ENCODE peak calls at places on chromosomes 13 and 19, in seven cellular contexts. S, A, H, W, B, U and T are unnamed samples.
A peak's percentile ranks its signal among the peaks of the same experiment; 100 is the strongest.

GRCh38 chr13:84098273-84098672 is 216.0 kb upstream of the SLITRK1 start:
- DNase-seq in S (no peak), A (no peak), H (no peak), W (no peak), B (no peak), U (no peak), T (no peak)

GRCh38 chr13:113001251-113002140 is 32.5 kb downstream of the MCF2L start:
- DNase-seq in S (no peak), A (no peak), H (peak; percentile 68), W (peak; percentile 56), B (peak; percentile 74), U (no peak), T (no peak)

GRCh38 chr13:46341112-46341711 is 45.8 kb downstream of the RUBCNL start:
- DNase-seq in S (peak; percentile 54), A (no peak), H (no peak), W (no peak), B (no peak), U (no peak), T (no peak)

GRCh38 chr19:11548315-11548700 is 9.7 kb downstream of the CNN1 start:
- DNase-seq in S (no peak), A (no peak), H (no peak), W (no peak), B (no peak), U (no peak), T (no peak)

GRCh38 chr19:1170938-1171754 is 2.9 kb downstream of the SBNO2 start:
- DNase-seq in S (peak; percentile 33), A (peak; percentile 48), H (no peak), W (peak; percentile 2), B (peak; percentile 47), U (no peak), T (no peak)

GRCh38 chr19:10819124-10820060 is 16.6 kb downstream of the TMED1 start:
- DNase-seq in S (no peak), A (no peak), H (no peak), W (no peak), B (no peak), U (no peak), T (no peak)

GRCh38 chr19:12825259-12826131 is 8.9 kb downstream of the RTBDN start:
- DNase-seq in S (no peak), A (no peak), H (no peak), W (no peak), B (no peak), U (no peak), T (no peak)

GRCh38 chr19:6216236-6216995 is 63.4 kb downstream of the MLLT1 start:
- DNase-seq in S (no peak), A (peak; percentile 41), H (no peak), W (no peak), B (no peak), U (no peak), T (no peak)

GRCh38 chr19:18185538-18185937 is 7.5 kb upstream of the MPV17L2 start:
- DNase-seq in S (no peak), A (no peak), H (no peak), W (no peak), B (no peak), U (no peak), T (no peak)

GRCh38 chr13:98443329-98443728 is 133.6 kb downstream of the STK24 start:
- DNase-seq in S (peak; percentile 94), A (no peak), H (no peak), W (no peak), B (peak; percentile 44), U (no peak), T (peak; percentile 40)

GRCh38 chr13:40026174-40026585 is 370.7 kb downstream of the COG6 start:
- DNase-seq in S (peak; percentile 21), A (no peak), H (no peak), W (no peak), B (no peak), U (no peak), T (no peak)

GRCh38 chr19:33133438-33134031 is 1.6 kb downstream of the WDR88 start:
- DNase-seq in S (no peak), A (no peak), H (no peak), W (no peak), B (no peak), U (no peak), T (no peak)

GRCh38 chr19:48735031-48735615 is 5.3 kb downstream of the RASIP1 start:
- DNase-seq in S (peak; percentile 75), A (peak; percentile 66), H (no peak), W (no peak), B (peak; percentile 57), U (no peak), T (peak; percentile 24)

GRCh38 chr13:99103536-99103935 is 97.1 kb upstream of the UBAC2 start:
- DNase-seq in S (no peak), A (no peak), H (peak; percentile 66), W (no peak), B (no peak), U (no peak), T (no peak)

GRCh38 chr13:39531646-39532045 is 71.3 kb downstream of the LHFPL6 start:
- DNase-seq in S (peak; percentile 64), A (no peak), H (peak; percentile 14), W (no peak), B (no peak), U (no peak), T (no peak)

GRCh38 chr19:16268676-16269319 is 55.8 kb upstream of the KLF2 start:
- DNase-seq in S (no peak), A (no peak), H (no peak), W (no peak), B (no peak), U (no peak), T (no peak)

GRCh38 chr19:44764975-44765948 is 12.4 kb upstream of the CBLC start:
- DNase-seq in S (peak; percentile 32), A (peak; percentile 89), H (no peak), W (no peak), B (peak; percentile 73), U (no peak), T (no peak)

GRCh38 chr13:58144616-58145015 is 513.1 kb downstream of the PCDH17 start:
- DNase-seq in S (no peak), A (no peak), H (no peak), W (no peak), B (no peak), U (no peak), T (no peak)

GRCh38 chr19:3458229-3458555 is 22.1 kb downstream of the SMIM24 start:
- DNase-seq in S (no peak), A (no peak), H (no peak), W (no peak), B (no peak), U (no peak), T (no peak)

GRCh38 chr13:39777527-39778061 is 122.1 kb downstream of the COG6 start:
- DNase-seq in S (peak; percentile 94), A (no peak), H (peak; percentile 39), W (no peak), B (no peak), U (no peak), T (peak; percentile 56)

GRCh38 chr13:75195479-75196111 is 286.4 kb downstream of the TBC1D4 start:
- DNase-seq in S (no peak), A (no peak), H (no peak), W (no peak), B (no peak), U (no peak), T (no peak)

GRCh38 chr19:38417544-38418506 is 8.2 kb downstream of the RASGRP4 start:
- DNase-seq in S (peak; percentile 35), A (peak; percentile 66), H (no peak), W (no peak), B (peak; percentile 88), U (no peak), T (no peak)

GRCh38 chr13:41587490-41587889 is 130.1 kb downstream of the RGCC start:
- DNase-seq in S (no peak), A (no peak), H (no peak), W (no peak), B (no peak), U (peak; percentile 7), T (no peak)

GRCh38 chr13:27362064-27362751 is 62.2 kb upstream of the GTF3A start:
- DNase-seq in S (peak; percentile 78), A (peak; percentile 92), H (peak; percentile 80), W (peak; percentile 61), B (peak; percentile 90), U (peak; percentile 60), T (peak; percentile 62)

GRCh38 chr19:12647490-12648071 is 19.0 kb downstream of the MAN2B1 start:
- DNase-seq in S (peak; percentile 66), A (peak; percentile 89), H (no peak), W (no peak), B (peak; percentile 79), U (no peak), T (no peak)

GRCh38 chr19:43351998-43352746 is 1.3 kb upstream of the CD177 start:
- DNase-seq in S (no peak), A (no peak), H (no peak), W (no peak), B (no peak), U (no peak), T (no peak)

GRCh38 chr19:2376784-2377519 is 16.9 kb downstream of the TMPRSS9 start:
- DNase-seq in S (no peak), A (no peak), H (no peak), W (no peak), B (no peak), U (no peak), T (no peak)

GRCh38 chr19:16608290-16608704 is 19.7 kb downstream of the MED26 start:
- DNase-seq in S (peak; percentile 66), A (no peak), H (no peak), W (no peak), B (no peak), U (no peak), T (no peak)

GRCh38 chr19:36417752-36418286 is 625 bp downstream of the ZFP82 start:
- DNase-seq in S (no peak), A (no peak), H (no peak), W (no peak), B (no peak), U (no peak), T (no peak)

GRCh38 chr13:50845211-50845610 is 1.7 kb upstream of the DLEU7 start:
- DNase-seq in S (no peak), A (no peak), H (no peak), W (no peak), B (no peak), U (no peak), T (no peak)

GRCh38 chr19:10695401-10696398 is 5.5 kb upstream of the QTRT1 start:
- DNase-seq in S (peak; percentile 98), A (peak; percentile 96), H (peak; percentile 88), W (peak; percentile 82), B (peak; percentile 97), U (peak; percentile 70), T (peak; percentile 65)

GRCh38 chr19:39514840-39515550 is at the start of gene SELENOV:
- DNase-seq in S (no peak), A (no peak), H (peak; percentile 26), W (no peak), B (no peak), U (no peak), T (no peak)

GRCh38 chr13:51282322-51282721 is 57.2 kb upstream of the SERPINE3 start:
- DNase-seq in S (no peak), A (no peak), H (no peak), W (no peak), B (no peak), U (no peak), T (no peak)

GRCh38 chr19:21835810-21836444 is at the start of gene ZNF43:
- DNase-seq in S (peak; percentile 93), A (peak; percentile 92), H (peak; percentile 80), W (peak; percentile 91), B (peak; percentile 95), U (peak; percentile 84), T (peak; percentile 72)

GRCh38 chr13:33757713-33758112 is 60.2 kb upstream of the RFC3 start:
- DNase-seq in S (no peak), A (no peak), H (no peak), W (no peak), B (no peak), U (no peak), T (no peak)